ENCODE peak calls at places on chromosomes 4 and X, in four cellular contexts. One of them, this sample, is unnamed.
A peak's percentile ranks its signal among the peaks of the same experiment; 100 is the strongest.

GRCh38 chr4:16818005-16818404 is 80.4 kb downstream of the LDB2 start:
- DNase-seq in DMS53: no peak
- DNase-seq in cardiac muscle cell: no peak
- DNase-seq in GM10248: no peak
- DNase-seq in this sample: no peak

GRCh38 chrX:23008431-23009099 is 8.8 kb downstream of the DDX53 start:
- DNase-seq in DMS53: peak; percentile 66
- DNase-seq in cardiac muscle cell: peak; percentile 53
- DNase-seq in GM10248: peak; percentile 6
- DNase-seq in this sample: no peak

GRCh38 chr4:94714761-94715160 is 43.0 kb upstream of the BMPR1B start:
- DNase-seq in GM10248: no peak
- DNase-seq in DMS53: no peak
- DNase-seq in cardiac muscle cell: peak; percentile 29
- DNase-seq in this sample: no peak

GRCh38 chr4:127993150-127993549 is 27.9 kb downstream of the ABHD18 start:
- DNase-seq in GM10248: no peak
- DNase-seq in cardiac muscle cell: no peak
- DNase-seq in DMS53: no peak
- DNase-seq in this sample: no peak

GRCh38 chr4:26028793-26029511 is 114.9 kb downstream of the SMIM20 start:
- DNase-seq in GM10248: peak; percentile 87
- DNase-seq in DMS53: peak; percentile 87
- DNase-seq in cardiac muscle cell: peak; percentile 81
- DNase-seq in this sample: no peak

GRCh38 chrX:39755152-39756032 is 342.4 kb downstream of the BCOR start:
- DNase-seq in cardiac muscle cell: peak; percentile 94
- DNase-seq in GM10248: no peak
- DNase-seq in DMS53: peak; percentile 71
- DNase-seq in this sample: no peak

GRCh38 chr4:90183254-90183653 is 56.1 kb downstream of the CCSER1 start:
- DNase-seq in GM10248: no peak
- DNase-seq in cardiac muscle cell: no peak
- DNase-seq in DMS53: peak; percentile 7
- DNase-seq in this sample: no peak

GRCh38 chr4:149754526-149754925 is 61.1 kb downstream of the IQCM start:
- DNase-seq in cardiac muscle cell: peak; percentile 5
- DNase-seq in GM10248: no peak
- DNase-seq in DMS53: no peak
- DNase-seq in this sample: no peak

GRCh38 chr4:123299212-123299651 is 97.4 kb upstream of the SPRY1 start:
- DNase-seq in GM10248: no peak
- DNase-seq in cardiac muscle cell: peak; percentile 89
- DNase-seq in DMS53: no peak
- DNase-seq in this sample: no peak

GRCh38 chr4:133146574-133147198 is 2.4 kb upstream of the PCDH10 start:
- DNase-seq in cardiac muscle cell: peak; percentile 68
- DNase-seq in GM10248: peak; percentile 41
- DNase-seq in DMS53: peak; percentile 77
- DNase-seq in this sample: no peak

GRCh38 chr4:39637572-39638357 is 900 bp downstream of the SMIM14 start:
- DNase-seq in DMS53: peak; percentile 81
- DNase-seq in GM10248: no peak
- DNase-seq in cardiac muscle cell: peak; percentile 75
- DNase-seq in this sample: peak; percentile 35

GRCh38 chr4:159296061-159296460 is 193.2 kb downstream of the RAPGEF2 start:
- DNase-seq in cardiac muscle cell: no peak
- DNase-seq in GM10248: no peak
- DNase-seq in DMS53: peak; percentile 66
- DNase-seq in this sample: no peak

GRCh38 chrX:87299563-87300160 is 217.9 kb upstream of the KLHL4 start:
- DNase-seq in GM10248: peak; percentile 1
- DNase-seq in DMS53: peak; percentile 59
- DNase-seq in cardiac muscle cell: peak; percentile 27
- DNase-seq in this sample: no peak

GRCh38 chr4:87886083-87886482 is 53.3 kb downstream of the MEPE start:
- DNase-seq in GM10248: no peak
- DNase-seq in DMS53: no peak
- DNase-seq in cardiac muscle cell: no peak
- DNase-seq in this sample: no peak

GRCh38 chr4:3336389-3337356 is 43.9 kb downstream of the RGS12 start:
- DNase-seq in DMS53: no peak
- DNase-seq in cardiac muscle cell: no peak
- DNase-seq in GM10248: no peak
- DNase-seq in this sample: no peak

GRCh38 chr4:189285377-189285776 is 655.3 kb upstream of the FRG1 start:
- DNase-seq in GM10248: no peak
- DNase-seq in cardiac muscle cell: no peak
- DNase-seq in DMS53: peak; percentile 18
- DNase-seq in this sample: no peak

GRCh38 chr4:151049430-151049884 is 34.4 kb upstream of the LRBA start:
- DNase-seq in cardiac muscle cell: no peak
- DNase-seq in DMS53: no peak
- DNase-seq in GM10248: no peak
- DNase-seq in this sample: no peak

GRCh38 chrX:38627683-38628082 is 66.3 kb downstream of the TSPAN7 start:
- DNase-seq in GM10248: peak; percentile 13
- DNase-seq in cardiac muscle cell: peak; percentile 7
- DNase-seq in DMS53: peak; percentile 69
- DNase-seq in this sample: no peak

GRCh38 chrX:49228185-49228584 is 5.0 kb downstream of the CACNA1F start:
- DNase-seq in DMS53: no peak
- DNase-seq in cardiac muscle cell: no peak
- DNase-seq in GM10248: no peak
- DNase-seq in this sample: no peak

GRCh38 chr4:41504167-41504566 is 33.8 kb upstream of the LIMCH1 start:
- DNase-seq in DMS53: no peak
- DNase-seq in GM10248: no peak
- DNase-seq in cardiac muscle cell: no peak
- DNase-seq in this sample: no peak

GRCh38 chrX:103310592-103311400 is at the start of gene BEX2:
- DNase-seq in DMS53: peak; percentile 94
- DNase-seq in cardiac muscle cell: peak; percentile 35
- DNase-seq in GM10248: peak; percentile 70
- DNase-seq in this sample: peak; percentile 3

GRCh38 chr4:105472871-105473339 is 957 bp downstream of the PPA2 start:
- DNase-seq in cardiac muscle cell: no peak
- DNase-seq in DMS53: peak; percentile 47
- DNase-seq in GM10248: no peak
- DNase-seq in this sample: no peak

GRCh38 chr4:10075953-10076391 is 40.6 kb downstream of the WDR1 start:
- DNase-seq in GM10248: no peak
- DNase-seq in DMS53: no peak
- DNase-seq in cardiac muscle cell: no peak
- DNase-seq in this sample: no peak

GRCh38 chrX:74351760-74352159 is 47.8 kb downstream of the ZCCHC13 start:
- DNase-seq in DMS53: no peak
- DNase-seq in GM10248: no peak
- DNase-seq in cardiac muscle cell: peak; percentile 15
- DNase-seq in this sample: no peak

GRCh38 chr4:3402409-3403103 is 39.2 kb upstream of the HGFAC start:
- DNase-seq in DMS53: no peak
- DNase-seq in cardiac muscle cell: no peak
- DNase-seq in GM10248: no peak
- DNase-seq in this sample: no peak

GRCh38 chrX:119147486-119147885 is 19.9 kb upstream of the KIAA1210 start:
- DNase-seq in DMS53: peak; percentile 60
- DNase-seq in GM10248: no peak
- DNase-seq in cardiac muscle cell: no peak
- DNase-seq in this sample: no peak

GRCh38 chr4:73401412-73401811 is 2.7 kb upstream of the ALB start:
- DNase-seq in cardiac muscle cell: no peak
- DNase-seq in GM10248: no peak
- DNase-seq in DMS53: peak; percentile 3
- DNase-seq in this sample: no peak

This sample was measured in cerebellar nuclear complex.